ENCODE peak calls at places on chromosomes 5 and 9, in eight cellular contexts. X is A673, I is WTC11, L is GM13976, T is AG04450, A is SK-N-SH, S is fibroblast of mammary gland, F is GM12865. O is an unnamed sample.
A peak's percentile ranks its signal among the peaks of the same experiment; 100 is the strongest.

GRCh38 chr5:139371482-139372435 is 11.3 kb downstream of the SLC23A1 start:
- DNase-seq in F (no peak), T (no peak), I (no peak), A (no peak), L (no peak), X (no peak), S (peak; percentile 67), O (no peak)

GRCh38 chr9:111474385-111474784 is 9.8 kb downstream of the ECPAS start:
- DNase-seq in L (no peak), X (no peak), I (no peak), A (no peak), S (no peak), T (no peak), F (no peak), O (no peak)

GRCh38 chr9:134844821-134845220 is 35.8 kb upstream of the FCN2 start:
- DNase-seq in L (no peak), F (no peak), I (peak; percentile 3), S (no peak), A (no peak), X (no peak), T (no peak), O (no peak)

GRCh38 chr9:130100681-130101080 is 47.0 kb downstream of the GPR107 start:
- DNase-seq in S (no peak), X (no peak), A (no peak), F (no peak), T (no peak), L (no peak), I (no peak), O (no peak)

GRCh38 chr9:98087420-98088354 is 31.2 kb downstream of the NANS start:
- DNase-seq in A (no peak), F (no peak), S (peak; percentile 64), I (peak; percentile 72), L (peak; percentile 67), X (peak; percentile 63), T (no peak), O (no peak)

GRCh38 chr9:98584059-98584458 is 124.7 kb downstream of the GABBR2 start:
- DNase-seq in L (no peak), I (no peak), F (peak; percentile 72), S (no peak), X (no peak), A (no peak), T (no peak), O (no peak)

GRCh38 chr5:68049053-68049713 is 166.4 kb upstream of the PIK3R1 start:
- DNase-seq in X (peak; percentile 92), F (no peak), L (no peak), I (no peak), A (no peak), S (peak; percentile 74), T (no peak), O (no peak)

GRCh38 chr5:56305001-56305400 is 71.9 kb upstream of the ANKRD55 start:
- DNase-seq in T (no peak), A (peak; percentile 61), L (no peak), S (peak; percentile 55), F (no peak), X (no peak), I (no peak), O (no peak)

GRCh38 chr5:149913449-149914419 is 30.9 kb downstream of the PDE6A start:
- DNase-seq in X (no peak), I (no peak), F (peak; percentile 20), T (no peak), S (no peak), L (no peak), A (no peak), O (no peak)

GRCh38 chr9:2241461-2241874 is 226.3 kb downstream of the SMARCA2 start:
- DNase-seq in L (no peak), I (peak; percentile 83), F (peak; percentile 53), S (peak; percentile 88), A (peak; percentile 33), T (peak; percentile 75), X (no peak), O (peak; percentile 38)

GRCh38 chr5:9523090-9523813 is 22.6 kb downstream of the SEMA5A start:
- DNase-seq in X (no peak), F (no peak), S (peak; percentile 48), L (no peak), I (no peak), T (no peak), A (no peak), O (no peak)

GRCh38 chr5:111530298-111530740 is 18.0 kb upstream of the STARD4 start:
- DNase-seq in S (peak; percentile 65), I (no peak), T (no peak), X (peak; percentile 54), L (peak; percentile 49), F (peak; percentile 76), A (no peak), O (peak; percentile 68)

GRCh38 chr5:172796306-172796705 is 25.3 kb upstream of the DUSP1 start:
- DNase-seq in L (no peak), A (no peak), T (no peak), X (no peak), F (no peak), I (no peak), S (no peak), O (no peak)

GRCh38 chr5:172793577-172794488 is 22.8 kb upstream of the DUSP1 start:
- DNase-seq in A (no peak), I (no peak), F (peak; percentile 76), L (peak; percentile 63), X (no peak), T (no peak), S (peak; percentile 91), O (no peak)

GRCh38 chr5:172797800-172798199 is 26.8 kb upstream of the DUSP1 start:
- DNase-seq in A (no peak), F (no peak), I (no peak), S (no peak), T (no peak), X (no peak), L (peak; percentile 20), O (no peak)

GRCh38 chr5:172792693-172793570 is 21.9 kb upstream of the DUSP1 start:
- DNase-seq in X (no peak), A (no peak), T (no peak), S (no peak), F (no peak), L (no peak), I (no peak), O (no peak)

DNA sequence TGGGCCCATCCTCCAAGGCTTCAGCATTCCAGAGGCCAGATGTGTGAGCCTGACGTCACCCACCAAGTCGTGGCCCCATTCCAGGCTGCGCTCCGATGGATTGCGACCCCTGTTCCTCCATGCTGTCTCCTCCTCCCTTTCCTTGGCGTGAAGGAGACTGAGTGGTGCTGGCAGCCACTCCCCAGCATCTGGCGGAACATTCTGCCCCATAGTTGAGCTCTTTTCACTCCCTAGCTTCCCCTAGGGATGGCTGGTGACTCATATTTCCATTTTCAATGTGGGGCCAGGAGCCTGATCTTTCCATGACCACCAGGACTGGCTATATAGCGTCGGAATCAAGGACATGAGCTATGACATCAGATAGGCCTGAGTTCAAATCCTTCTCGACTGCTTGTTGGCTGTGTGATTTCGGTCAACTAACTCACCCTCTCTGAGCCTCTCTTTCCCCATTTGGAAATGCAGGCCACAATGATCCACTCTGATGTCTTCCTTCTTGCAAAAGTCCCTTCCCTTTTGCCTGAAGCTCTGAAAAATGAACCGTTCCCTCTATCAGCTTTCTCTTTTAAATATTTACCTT is 24.5 kb upstream of the DUSP1 start:
- DNase-seq in S (peak; percentile 100), I (no peak), F (no peak), L (peak; percentile 6), T (peak; percentile 97), A (no peak), X (no peak), O (no peak)
- TF ChIP-seq CTCF in S (no peak), I (no peak), F (no peak), L (no peak), T (peak; percentile 8), A (no peak), X (no peak), O (no peak)

GRCh38 chr5:34505731-34506130 is 150.4 kb upstream of the RAI14 start:
- DNase-seq in I (no peak), A (no peak), L (no peak), T (no peak), X (no peak), F (no peak), S (no peak), O (no peak)

GRCh38 chr5:34503379-34504346 is 152.5 kb upstream of the RAI14 start:
- DNase-seq in S (no peak), L (no peak), T (no peak), X (no peak), F (no peak), I (no peak), A (no peak), O (no peak)

GRCh38 chr5:34501840-34502239 is 154.3 kb upstream of the RAI14 start:
- DNase-seq in S (no peak), F (no peak), L (no peak), X (no peak), T (no peak), I (no peak), A (no peak), O (no peak)

GRCh38 chr5:34507948-34508347 is 148.2 kb upstream of the RAI14 start:
- DNase-seq in I (no peak), L (no peak), S (no peak), X (no peak), A (no peak), F (no peak), T (no peak), O (no peak)

DNA sequence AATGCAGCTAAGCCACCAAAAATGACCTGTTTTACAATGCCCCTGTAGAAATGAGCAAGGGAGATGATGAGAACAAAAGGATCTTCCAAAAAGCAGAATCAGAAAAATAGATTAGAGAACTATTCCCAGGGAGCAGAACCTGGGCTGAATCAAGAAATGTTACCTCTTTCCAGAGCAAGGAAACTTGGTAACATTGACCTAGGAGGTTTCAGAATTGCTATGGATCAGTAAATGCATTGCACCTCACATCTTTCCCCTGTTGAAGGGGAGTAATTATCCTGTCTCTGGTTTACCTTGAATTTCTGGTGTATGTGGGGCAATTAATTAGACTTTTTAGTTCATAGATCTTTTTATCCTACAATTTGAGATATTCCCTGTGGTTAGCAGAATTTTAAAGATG is 151.2 kb upstream of the RAI14 start:
- DNase-seq in F (no peak), L (no peak), I (no peak), A (no peak), T (no peak), S (no peak), X (no peak), O (no peak)
- TF ChIP-seq CTCF in F (no peak), L (no peak), I (no peak), A (no peak), T (no peak), S (no peak), X (no peak), O (no peak)

DNA sequence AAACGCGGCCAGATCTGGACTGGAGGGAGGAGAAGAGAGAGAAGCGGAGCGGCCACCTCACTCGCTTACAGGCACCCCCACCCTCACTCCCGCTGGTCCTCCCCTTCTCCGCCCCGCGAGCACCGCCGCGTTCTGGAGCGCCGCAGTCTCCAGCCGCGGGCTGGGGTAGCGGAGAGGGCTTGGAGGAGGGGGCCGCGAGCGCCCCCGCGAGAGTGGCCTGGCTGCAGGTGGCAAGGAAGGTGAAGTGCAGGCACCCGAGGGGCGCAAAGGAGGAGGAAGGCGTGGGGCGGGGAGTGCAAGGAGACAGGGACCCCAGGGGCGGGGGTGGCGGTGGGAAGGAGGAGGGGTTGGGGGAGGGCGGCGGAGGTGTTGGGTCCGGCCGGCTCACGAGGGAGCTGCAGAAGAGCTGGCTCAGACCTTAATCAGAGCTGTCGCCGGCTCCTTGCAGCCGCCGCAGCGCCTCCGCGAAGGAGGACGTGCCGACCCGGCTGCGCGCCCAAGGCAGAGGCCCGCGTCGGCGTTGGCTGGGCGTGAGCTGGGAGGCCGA is at the start of gene DMRT3:
- DNase-seq in T (no peak), X (no peak), L (peak; percentile 39), I (peak; percentile 79), F (no peak), S (no peak), A (peak; percentile 34), O (no peak)
- TF ChIP-seq CTCF in T (no peak), X (no peak), L (no peak), I (no peak), F (no peak), S (no peak), A (no peak), O (no peak)

GRCh38 chr5:177377851-177378776 is 6.1 kb upstream of the SLC34A1 start:
- DNase-seq in I (no peak), X (no peak), T (no peak), S (no peak), A (no peak), L (no peak), F (no peak), O (no peak)
- TF ChIP-seq CTCF in I (no peak), X (no peak), T (no peak), S (no peak), A (no peak), L (no peak), F (no peak), O (no peak)